ENCODE peak calls at places on chromosomes 13 and 19, in eight cellular contexts. W is tibial artery, O is tibial nerve, E is cardiac muscle cell, J is RWPE1, N is body of pancreas, Z is foreskin fibroblast, B is AG04449. R is an unnamed sample.

GRCh38 chr19:17078920-17079709 is 3.5 kb downstream of the MYO9B start:
- DNase-seq in E (no peak), N (no peak), J (no peak), Z (peak; percentile 36), W (no peak), B (no peak), O (no peak), R (no peak)

GRCh38 chr19:47512183-47512947 is 2.5 kb downstream of the NAPA start:
- DNase-seq in E (no peak), J (no peak), Z (peak; percentile 66), W (peak; percentile 60), N (peak; percentile 92), O (peak; percentile 63), B (no peak), R (peak; percentile 27)

GRCh38 chr19:47608908-47609879 is at the start of gene BICRA:
- DNase-seq in Z (peak; percentile 92), E (peak; percentile 92), N (peak; percentile 89), O (peak; percentile 57), B (no peak), W (peak; percentile 82), J (peak; percentile 82), R (no peak)

GRCh38 chr13:110113284-110113764 is 193.6 kb downstream of the COL4A1 start:
- DNase-seq in O (no peak), Z (peak; percentile 80), B (no peak), J (peak; percentile 61), W (no peak), N (no peak), E (no peak), R (no peak)

GRCh38 chr19:45817725-45818301 is 2.7 kb upstream of the RSPH6A start:
- DNase-seq in Z (no peak), N (no peak), B (no peak), E (no peak), O (no peak), J (no peak), W (no peak), R (no peak)

GRCh38 chr19:47075941-47076340 is 27.5 kb upstream of the TMEM160 start:
- DNase-seq in Z (no peak), N (no peak), B (no peak), E (no peak), O (no peak), J (no peak), W (no peak), R (no peak)

GRCh38 chr19:39154626-39155100 is 29.1 kb downstream of the PAK4 start:
- DNase-seq in Z (no peak), N (peak; percentile 92), J (peak; percentile 74), O (no peak), W (no peak), E (no peak), B (no peak), R (no peak)

GRCh38 chr19:44552324-44552723 is 22.8 kb upstream of the CEACAM20 start:
- DNase-seq in O (no peak), B (no peak), N (no peak), Z (peak; percentile 16), W (no peak), J (no peak), E (peak; percentile 14), R (no peak)

GRCh38 chr19:55536951-55537740 is at the start of gene SBK2:
- DNase-seq in N (no peak), J (no peak), Z (no peak), W (no peak), E (peak; percentile 87), B (no peak), O (no peak), R (no peak)

GRCh38 chr19:46639356-46640061 is 3.5 kb upstream of the GNG8 start:
- DNase-seq in J (no peak), O (no peak), E (peak; percentile 91), N (peak; percentile 22), Z (peak; percentile 89), W (peak; percentile 52), B (no peak), R (no peak)

GRCh38 chr13:112446347-112446861 is 70.2 kb downstream of the SPACA7 start:
- DNase-seq in J (no peak), E (no peak), W (peak; percentile 17), Z (no peak), B (no peak), N (no peak), O (no peak), R (no peak)

GRCh38 chr13:52348983-52349780 is 56.8 kb downstream of the THSD1 start:
- DNase-seq in B (no peak), E (no peak), N (no peak), J (peak; percentile 91), W (no peak), Z (peak; percentile 85), O (no peak), R (no peak)

GRCh38 chr19:43555185-43555770 is 20.0 kb downstream of the XRCC1 start:
- DNase-seq in E (peak; percentile 71), W (peak; percentile 64), N (peak; percentile 71), B (peak; percentile 17), Z (peak; percentile 82), O (peak; percentile 77), J (peak; percentile 43), R (no peak)

GRCh38 chr13:80180745-80181144 is 160.2 kb downstream of the SPRY2 start:
- DNase-seq in N (no peak), B (no peak), O (no peak), Z (no peak), W (no peak), J (no peak), E (no peak), R (no peak)

GRCh38 chr13:28679628-28680027 is 20.7 kb downstream of the POMP start:
- DNase-seq in W (no peak), O (no peak), B (no peak), Z (peak; percentile 28), E (no peak), J (no peak), N (no peak), R (no peak)
- TF ChIP-seq CTCF in W (peak; percentile 28), O (no peak), B (peak; percentile 31), Z (peak; percentile 38), E (peak; percentile 47), J (peak; percentile 21), N (peak; percentile 17), R (peak; percentile 37)

GRCh38 chr13:26710166-26710565 is 50.4 kb downstream of the GPR12 start:
- DNase-seq in O (no peak), Z (no peak), N (no peak), B (no peak), J (no peak), E (no peak), W (no peak), R (no peak)

GRCh38 chr13:26707122-26708006 is 53.2 kb downstream of the GPR12 start:
- DNase-seq in B (no peak), Z (peak; percentile 67), N (no peak), O (peak; percentile 24), E (peak; percentile 69), J (peak; percentile 49), W (no peak), R (no peak)

GRCh38 chr13:26706381-26706780 is 54.2 kb downstream of the GPR12 start:
- DNase-seq in O (no peak), N (no peak), W (no peak), Z (no peak), J (no peak), E (no peak), B (no peak), R (no peak)

GRCh38 chr13:26709461-26709860 is 51.1 kb downstream of the GPR12 start:
- DNase-seq in N (no peak), E (no peak), O (no peak), W (no peak), B (no peak), J (no peak), Z (no peak), R (no peak)

DNA sequence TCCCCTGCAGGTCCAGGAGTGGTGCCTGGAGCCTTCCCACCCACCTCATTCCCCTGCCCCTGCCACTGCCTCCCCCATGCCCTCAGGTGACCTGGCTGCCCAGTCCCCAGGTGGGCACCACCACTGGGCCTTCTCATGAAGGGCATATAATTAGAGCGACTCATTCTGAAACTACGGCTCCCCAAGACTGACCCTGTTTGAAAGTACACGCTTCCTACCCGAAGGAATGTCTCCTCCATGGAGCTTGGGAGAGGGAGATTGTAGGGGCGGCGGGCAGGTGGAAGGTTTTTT is 52.6 kb downstream of the GPR12 start:
- DNase-seq in Z (no peak), J (no peak), N (no peak), O (no peak), B (no peak), E (no peak), W (no peak), R (no peak)
- TF ChIP-seq CTCF in Z (no peak), J (peak; percentile 5), N (no peak), O (no peak), B (no peak), E (no peak), W (no peak), R (no peak)

GRCh38 chr13:84645196-84646071 is 763.2 kb upstream of the SLITRK1 start:
- DNase-seq in O (no peak), E (no peak), N (peak; percentile 17), W (no peak), B (peak; percentile 87), Z (peak; percentile 45), J (no peak), R (peak; percentile 34)
- TF ChIP-seq CTCF in O (no peak), E (no peak), N (no peak), W (no peak), B (no peak), Z (no peak), J (no peak), R (no peak)

GRCh38 chr13:113474179-113474578 is 16.3 kb downstream of the DCUN1D2 start:
- DNase-seq in J (peak; percentile 25), E (no peak), O (no peak), B (peak; percentile 31), W (peak; percentile 42), N (no peak), Z (peak; percentile 87), R (peak; percentile 15)

GRCh38 chr13:113475280-113475679 is 15.2 kb downstream of the DCUN1D2 start:
- DNase-seq in B (no peak), N (no peak), Z (no peak), J (no peak), O (no peak), W (no peak), E (no peak), R (no peak)

GRCh38 chr13:113471844-113472243 is 18.6 kb upstream of the ADPRHL1 start:
- DNase-seq in O (no peak), Z (no peak), B (no peak), W (no peak), E (no peak), J (no peak), N (no peak), R (no peak)

GRCh38 chr13:113470073-113470472 is 16.8 kb upstream of the ADPRHL1 start:
- DNase-seq in B (no peak), E (no peak), J (no peak), W (no peak), Z (no peak), N (no peak), O (no peak), R (no peak)

DNA sequence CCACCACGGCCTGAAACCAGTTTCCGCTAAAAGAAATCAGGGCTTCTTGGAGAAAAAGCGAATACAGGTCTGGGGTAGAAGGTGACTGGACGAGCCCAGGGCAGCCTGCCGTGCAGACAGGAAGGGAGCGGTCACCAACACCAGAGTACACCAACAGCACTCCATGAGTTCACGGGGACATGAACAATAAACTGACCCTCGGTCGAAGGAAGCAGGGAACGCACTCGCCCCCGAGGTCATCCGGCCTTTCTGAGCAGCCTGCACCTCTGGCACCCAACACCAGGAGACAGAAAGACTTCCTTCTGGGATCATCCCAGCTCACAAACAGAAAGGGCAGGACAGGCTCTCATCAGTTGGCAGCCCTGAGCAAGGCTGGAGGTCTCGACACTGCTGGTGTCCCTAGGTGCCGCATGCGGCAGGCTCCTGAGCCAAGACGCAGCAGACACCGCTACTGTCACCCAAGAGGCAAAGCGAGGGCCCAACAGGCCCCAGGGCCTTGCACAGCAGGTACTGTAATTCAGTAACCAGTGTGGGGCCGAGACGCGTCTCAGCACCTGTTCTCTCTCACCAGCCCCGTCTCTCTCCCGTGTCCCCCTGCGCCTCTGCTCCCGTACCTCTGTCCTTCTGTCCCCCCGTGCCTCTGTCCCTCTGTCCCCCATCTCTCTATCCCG is 18.0 kb downstream of the DCUN1D2 start:
- DNase-seq in O (no peak), J (no peak), N (no peak), B (no peak), Z (no peak), W (no peak), E (no peak), R (no peak)
- TF ChIP-seq CTCF in O (no peak), J (no peak), N (no peak), B (no peak), Z (no peak), W (no peak), E (no peak), R (no peak)

R was measured in AG09319.